ENCODE peak calls at places on chromosomes 16 and 17, in six cellular contexts. N is HCT116, D is H1, C is upper lobe of left lung, E is sigmoid colon, I is esophagus muscularis mucosa. J is an unnamed sample.

GRCh38 chr17:75010683-75011406 is 1.6 kb upstream of the MRPL58 start:
- DNase-seq in C (no peak), E (peak; percentile 90), I (no peak), D (no peak), N (no peak), J (no peak)

GRCh38 chr17:12664894-12665262 is 812 bp upstream of the MYOCD start:
- DNase-seq in E (no peak), D (no peak), C (no peak), N (no peak), I (no peak), J (no peak)

GRCh38 chr17:57445772-57446472 is 189.6 kb downstream of the MSI2 start:
- DNase-seq in I (no peak), C (no peak), E (no peak), D (no peak), N (no peak), J (no peak)

GRCh38 chr17:72372185-72372584 is 251.4 kb downstream of the SOX9 start:
- DNase-seq in C (no peak), I (no peak), E (no peak), N (no peak), D (no peak), J (no peak)

GRCh38 chr17:58007781-58008706 is 998 bp upstream of the SRSF1 start:
- DNase-seq in C (no peak), N (no peak), E (no peak), I (no peak), D (no peak), J (no peak)

GRCh38 chr16:28839004-28839639 is 7.0 kb downstream of the TUFM start:
- DNase-seq in N (no peak), E (no peak), I (no peak), C (no peak), D (no peak), J (no peak)

GRCh38 chr17:69175812-69176517 is 34.3 kb upstream of the ABCA6 start:
- DNase-seq in I (no peak), D (no peak), C (no peak), N (peak; percentile 77), E (no peak), J (no peak)

GRCh38 chr16:67537636-67538591 is 9.3 kb downstream of the RIPOR1 start:
- DNase-seq in C (peak; percentile 94), I (no peak), N (no peak), E (peak; percentile 75), D (no peak), J (peak; percentile 31)

GRCh38 chr16:1678500-1679098 is 520 bp downstream of the JPT2 start:
- DNase-seq in C (no peak), E (no peak), D (no peak), N (no peak), I (no peak), J (peak; percentile 65)

GRCh38 chr17:260944-261343 is 79.5 kb upstream of the DOC2B start:
- DNase-seq in N (no peak), E (no peak), C (no peak), D (no peak), I (no peak), J (no peak)

GRCh38 chr17:45155483-45155882 is 6.2 kb upstream of the HEXIM2 start:
- DNase-seq in C (no peak), I (no peak), E (no peak), N (no peak), D (no peak), J (no peak)

GRCh38 chr16:65816556-65816955 is 549.9 kb upstream of the CDH5 start:
- DNase-seq in N (no peak), E (no peak), C (no peak), D (no peak), I (no peak), J (no peak)

GRCh38 chr16:51755039-51755501 is 604.0 kb upstream of the SALL1 start:
- DNase-seq in I (no peak), E (no peak), N (no peak), C (peak; percentile 3), D (no peak), J (no peak)

GRCh38 chr16:84920333-84920732 is 91.0 kb downstream of the ZDHHC7 start:
- DNase-seq in D (no peak), N (no peak), I (no peak), E (no peak), C (no peak), J (no peak)
- TF ChIP-seq POLR2AphosphoS5 in D (no peak), N (no peak), I (no peak), E (no peak), C (no peak), J (no peak)

GRCh38 chr17:80742581-80743180 is 198.0 kb downstream of the RPTOR start:
- DNase-seq in N (no peak), E (no peak), I (no peak), D (no peak), C (no peak), J (no peak)
- H3K4me3 ChIP-seq in N (no peak overlapping the region), E (no peak overlapping the region), I (no peak overlapping the region), D (no peak overlapping the region), C (no peak overlapping the region), J (no peak overlapping the region)

GRCh38 chr16:49598386-49599170 is 225.0 kb downstream of the C16orf78 start:
- DNase-seq in D (no peak), E (peak; percentile 37), I (no peak), C (no peak), N (no peak), J (no peak)
- TF ChIP-seq POLR2AphosphoS5 in D (no peak), E (no peak), I (no peak), C (no peak), N (no peak), J (no peak)

DNA sequence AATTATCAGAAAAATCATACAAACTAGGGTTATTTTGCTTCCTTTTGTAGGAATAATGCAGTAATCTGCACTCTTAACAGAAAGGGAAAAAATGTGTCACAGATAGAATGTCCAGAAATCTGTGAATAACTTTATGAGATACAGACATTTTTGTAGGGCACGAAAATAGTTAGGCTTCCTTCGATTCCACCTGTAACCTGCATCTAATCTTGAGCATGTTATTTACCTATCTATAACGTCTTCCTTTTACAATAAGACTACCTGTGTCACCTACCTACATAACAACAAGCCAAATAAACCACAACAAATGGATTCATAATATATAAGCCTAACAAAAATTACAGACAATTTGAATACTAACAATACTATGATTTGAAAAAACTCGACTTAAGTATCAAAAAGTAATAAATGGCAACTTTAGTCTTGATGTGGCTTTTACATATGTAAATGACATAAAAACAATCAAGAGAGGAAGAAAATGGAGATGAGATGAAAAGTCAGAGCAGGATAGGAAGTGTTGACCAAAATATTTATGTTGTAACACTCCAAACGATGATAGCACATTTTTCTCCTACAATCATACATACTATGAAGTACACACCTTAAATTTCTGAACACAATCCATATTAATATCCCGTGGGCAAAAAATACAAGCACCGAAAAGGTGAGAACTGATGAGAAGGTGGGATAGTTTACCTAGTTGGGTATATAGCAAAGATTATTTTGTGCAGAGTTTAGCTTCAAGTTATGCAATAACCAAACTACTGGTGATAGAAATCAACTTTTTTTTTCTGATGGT is 2.5 kb downstream of the STAT5B start:
- DNase-seq in E (no peak), D (no peak), I (no peak), C (no peak), N (no peak), J (no peak)
- H3K4me3 ChIP-seq in E (no peak overlapping the region), D (no peak overlapping the region), I (no peak overlapping the region), C (no peak overlapping the region), N (no peak overlapping the region), J (no peak overlapping the region)

J was measured in prostate gland.